ENCODE peak calls at places on chromosome 5, in ten cellular contexts. One of them, this sample, is unnamed.

GRCh38 chr5:132095077-132095744 is 21.6 kb downstream of the CSF2 start:
- DNase-seq in activated T-cell treated with anti-CD3 and anti-CD28 coated beads, Interleukin-2, amount 50 U/mL, for 72 hours: no peak
- DNase-seq in hypothalamus: no peak
- DNase-seq in RWPE1: no peak
- DNase-seq in renal cortical epithelial cell: no peak
- DNase-seq in SHP77: no peak
- DNase-seq in activated T-helper 1 cell treated with anti-CD3 and anti-CD28 coated beads, Interleukin-2, amount 50 U/mL, for 16 hours: no peak
- DNase-seq in left lung: no peak
- DNase-seq in adipocyte: no peak
- DNase-seq in HT1080: peak; percentile 20
- DNase-seq in this sample: no peak

GRCh38 chr5:149611327-149611726 is 30.0 kb downstream of the ARHGEF37 start:
- DNase-seq in SHP77: no peak
- DNase-seq in activated T-cell treated with anti-CD3 and anti-CD28 coated beads, Interleukin-2, amount 50 U/mL, for 72 hours: no peak
- DNase-seq in RWPE1: no peak
- DNase-seq in renal cortical epithelial cell: peak; percentile 60
- DNase-seq in HT1080: peak; percentile 76
- DNase-seq in hypothalamus: no peak
- DNase-seq in adipocyte: no peak
- DNase-seq in activated T-helper 1 cell treated with anti-CD3 and anti-CD28 coated beads, Interleukin-2, amount 50 U/mL, for 16 hours: no peak
- DNase-seq in left lung: no peak
- DNase-seq in this sample: no peak

GRCh38 chr5:135433626-135434426 is 13.3 kb downstream of the DCANP1 start:
- DNase-seq in RWPE1: no peak
- DNase-seq in HT1080: no peak
- DNase-seq in SHP77: no peak
- DNase-seq in hypothalamus: no peak
- DNase-seq in renal cortical epithelial cell: no peak
- DNase-seq in activated T-helper 1 cell treated with anti-CD3 and anti-CD28 coated beads, Interleukin-2, amount 50 U/mL, for 16 hours: no peak
- DNase-seq in left lung: no peak
- DNase-seq in activated T-cell treated with anti-CD3 and anti-CD28 coated beads, Interleukin-2, amount 50 U/mL, for 72 hours: no peak
- DNase-seq in adipocyte: peak; percentile 57
- DNase-seq in this sample: no peak

GRCh38 chr5:58369513-58370156 is 90.3 kb downstream of the PLK2 start:
- DNase-seq in HT1080: no peak
- DNase-seq in left lung: no peak
- DNase-seq in adipocyte: no peak
- DNase-seq in renal cortical epithelial cell: no peak
- DNase-seq in activated T-helper 1 cell treated with anti-CD3 and anti-CD28 coated beads, Interleukin-2, amount 50 U/mL, for 16 hours: no peak
- DNase-seq in hypothalamus: no peak
- DNase-seq in activated T-cell treated with anti-CD3 and anti-CD28 coated beads, Interleukin-2, amount 50 U/mL, for 72 hours: no peak
- DNase-seq in RWPE1: no peak
- DNase-seq in SHP77: no peak
- DNase-seq in this sample: no peak

GRCh38 chr5:139492700-139493192 is 10.2 kb upstream of the STING1 start:
- DNase-seq in RWPE1: no peak
- DNase-seq in activated T-cell treated with anti-CD3 and anti-CD28 coated beads, Interleukin-2, amount 50 U/mL, for 72 hours: no peak
- DNase-seq in renal cortical epithelial cell: peak; percentile 38
- DNase-seq in activated T-helper 1 cell treated with anti-CD3 and anti-CD28 coated beads, Interleukin-2, amount 50 U/mL, for 16 hours: no peak
- DNase-seq in hypothalamus: no peak
- DNase-seq in SHP77: no peak
- DNase-seq in adipocyte: peak; percentile 66
- DNase-seq in HT1080: peak; percentile 59
- DNase-seq in left lung: no peak
- DNase-seq in this sample: no peak

GRCh38 chr5:73545403-73545779 is 20.0 kb downstream of the ANKRA2 start:
- DNase-seq in left lung: no peak
- DNase-seq in activated T-helper 1 cell treated with anti-CD3 and anti-CD28 coated beads, Interleukin-2, amount 50 U/mL, for 16 hours: no peak
- DNase-seq in hypothalamus: no peak
- DNase-seq in renal cortical epithelial cell: no peak
- DNase-seq in activated T-cell treated with anti-CD3 and anti-CD28 coated beads, Interleukin-2, amount 50 U/mL, for 72 hours: no peak
- DNase-seq in HT1080: no peak
- DNase-seq in adipocyte: no peak
- DNase-seq in SHP77: no peak
- DNase-seq in RWPE1: no peak
- DNase-seq in this sample: no peak

GRCh38 chr5:129670944-129671343 is 77.0 kb upstream of the MINAR2 start:
- DNase-seq in activated T-helper 1 cell treated with anti-CD3 and anti-CD28 coated beads, Interleukin-2, amount 50 U/mL, for 16 hours: no peak
- DNase-seq in RWPE1: peak; percentile 43
- DNase-seq in HT1080: peak; percentile 79
- DNase-seq in SHP77: no peak
- DNase-seq in hypothalamus: no peak
- DNase-seq in left lung: no peak
- DNase-seq in activated T-cell treated with anti-CD3 and anti-CD28 coated beads, Interleukin-2, amount 50 U/mL, for 72 hours: no peak
- DNase-seq in adipocyte: peak; percentile 71
- DNase-seq in renal cortical epithelial cell: peak; percentile 85
- DNase-seq in this sample: no peak

GRCh38 chr5:177447611-177448243 is 1.1 kb downstream of the PRR7 start:
- DNase-seq in renal cortical epithelial cell: peak; percentile 94
- DNase-seq in HT1080: peak; percentile 99
- DNase-seq in activated T-helper 1 cell treated with anti-CD3 and anti-CD28 coated beads, Interleukin-2, amount 50 U/mL, for 16 hours: no peak
- DNase-seq in activated T-cell treated with anti-CD3 and anti-CD28 coated beads, Interleukin-2, amount 50 U/mL, for 72 hours: no peak
- DNase-seq in RWPE1: peak; percentile 92
- DNase-seq in SHP77: no peak
- DNase-seq in adipocyte: peak; percentile 68
- DNase-seq in hypothalamus: peak; percentile 74
- DNase-seq in left lung: peak; percentile 84
- DNase-seq in this sample: peak; percentile 2

GRCh38 chr5:141883184-141883947 is 5.2 kb upstream of the PCDH1 start:
- DNase-seq in hypothalamus: peak; percentile 44
- DNase-seq in HT1080: no peak
- DNase-seq in RWPE1: peak; percentile 53
- DNase-seq in left lung: no peak
- DNase-seq in SHP77: no peak
- DNase-seq in renal cortical epithelial cell: no peak
- DNase-seq in activated T-cell treated with anti-CD3 and anti-CD28 coated beads, Interleukin-2, amount 50 U/mL, for 72 hours: peak; percentile 29
- DNase-seq in adipocyte: peak; percentile 66
- DNase-seq in activated T-helper 1 cell treated with anti-CD3 and anti-CD28 coated beads, Interleukin-2, amount 50 U/mL, for 16 hours: no peak
- DNase-seq in this sample: no peak

GRCh38 chr5:21680196-21680595 is 1172.9 kb downstream of the CDH12 start:
- DNase-seq in RWPE1: peak; percentile 88
- DNase-seq in left lung: no peak
- DNase-seq in activated T-helper 1 cell treated with anti-CD3 and anti-CD28 coated beads, Interleukin-2, amount 50 U/mL, for 16 hours: no peak
- DNase-seq in renal cortical epithelial cell: peak; percentile 95
- DNase-seq in activated T-cell treated with anti-CD3 and anti-CD28 coated beads, Interleukin-2, amount 50 U/mL, for 72 hours: no peak
- DNase-seq in HT1080: peak; percentile 81
- DNase-seq in adipocyte: peak; percentile 71
- DNase-seq in SHP77: no peak
- DNase-seq in hypothalamus: no peak
- DNase-seq in this sample: no peak

GRCh38 chr5:148791334-148791667 is 35.1 kb upstream of the ADRB2 start:
- DNase-seq in activated T-cell treated with anti-CD3 and anti-CD28 coated beads, Interleukin-2, amount 50 U/mL, for 72 hours: peak; percentile 78
- DNase-seq in activated T-helper 1 cell treated with anti-CD3 and anti-CD28 coated beads, Interleukin-2, amount 50 U/mL, for 16 hours: no peak
- DNase-seq in hypothalamus: no peak
- DNase-seq in HT1080: peak; percentile 93
- DNase-seq in RWPE1: peak; percentile 42
- DNase-seq in adipocyte: no peak
- DNase-seq in left lung: no peak
- DNase-seq in SHP77: no peak
- DNase-seq in renal cortical epithelial cell: peak; percentile 84
- DNase-seq in this sample: no peak

GRCh38 chr5:143923634-143924265 is 111.8 kb downstream of the HMHB1 start:
- DNase-seq in hypothalamus: no peak
- DNase-seq in RWPE1: peak; percentile 78
- DNase-seq in SHP77: no peak
- DNase-seq in activated T-cell treated with anti-CD3 and anti-CD28 coated beads, Interleukin-2, amount 50 U/mL, for 72 hours: no peak
- DNase-seq in left lung: no peak
- DNase-seq in HT1080: peak; percentile 62
- DNase-seq in activated T-helper 1 cell treated with anti-CD3 and anti-CD28 coated beads, Interleukin-2, amount 50 U/mL, for 16 hours: no peak
- DNase-seq in adipocyte: peak; percentile 66
- DNase-seq in renal cortical epithelial cell: peak; percentile 73
- DNase-seq in this sample: no peak

GRCh38 chr5:1255081-1255561 is 29.9 kb downstream of the SLC6A18 start:
- DNase-seq in RWPE1: no peak
- DNase-seq in adipocyte: no peak
- DNase-seq in SHP77: no peak
- DNase-seq in renal cortical epithelial cell: no peak
- DNase-seq in activated T-cell treated with anti-CD3 and anti-CD28 coated beads, Interleukin-2, amount 50 U/mL, for 72 hours: peak; percentile 30
- DNase-seq in left lung: peak; percentile 53
- DNase-seq in activated T-helper 1 cell treated with anti-CD3 and anti-CD28 coated beads, Interleukin-2, amount 50 U/mL, for 16 hours: peak; percentile 14
- DNase-seq in HT1080: no peak
- DNase-seq in hypothalamus: no peak
- DNase-seq in this sample: no peak

This sample was measured in NCI-H774.